ENCODE peak calls at places on chromosomes 13 and 19, in ten cellular contexts. H is foreskin keratinocyte; P is GM04504; B is anterior cingulate cortex; U is stimulated activated CD4-positive, alpha-beta T cell treated with anti-CD3 and anti-CD28 coated beads, Interleukin-1b, Interleukin-23, amount 100 ng/mL, for 1 hour; M is left cardiac atrium; A is foreskin fibroblast; Y is non-pigmented ciliary epithelial cell; K is left lung; G is Peyer's patch. Q is an unnamed sample.

GRCh38 chr13:60759499-60759898 is 362.5 kb downstream of the TDRD3 start:
- DNase-seq in H (peak), P (no peak), B (no peak), U (no peak), M (no peak), A (no peak), Y (peak), K (no peak), G (no peak), Q (no peak)

GRCh38 chr19:35975608-35976214 is 19.3 kb upstream of the SDHAF1 start:
- DNase-seq in H (no peak), P (no peak), B (no peak), U (no peak), M (no peak), A (no peak), Y (no peak), K (no peak), G (no peak), Q (no peak)

GRCh38 chr13:93927431-93927830 is 552.1 kb downstream of the DCT start:
- DNase-seq in H (no peak), P (no peak), B (no peak), U (no peak), M (no peak), A (no peak), Y (no peak), K (no peak), G (no peak), Q (no peak)

GRCh38 chr19:46209051-46209450 is 20.5 kb upstream of the IGFL1 start:
- DNase-seq in H (no peak), P (no peak), B (no peak), U (no peak), M (no peak), A (no peak), Y (no peak), K (no peak), G (no peak), Q (no peak)

GRCh38 chr13:99656092-99656745 is 154.9 kb downstream of the TM9SF2 start:
- DNase-seq in H (peak), P (no peak), B (peak), U (peak), M (peak), A (peak), Y (no peak), K (no peak), G (peak), Q (peak)

GRCh38 chr19:13172335-13173128 is 22.3 kb downstream of the IER2 start:
- DNase-seq in H (peak), P (peak), B (no peak), U (no peak), M (peak), A (peak), Y (no peak), K (peak), G (peak), Q (no peak)

GRCh38 chr13:110471156-110471832 is 90.2 kb downstream of the RAB20 start:
- DNase-seq in H (no peak), P (no peak), B (no peak), U (no peak), M (no peak), A (no peak), Y (no peak), K (no peak), G (peak), Q (peak)

GRCh38 chr13:22506286-22506685 is 674.5 kb upstream of the SGCG start:
- DNase-seq in H (no peak), P (no peak), B (no peak), U (no peak), M (no peak), A (no peak), Y (no peak), K (no peak), G (no peak), Q (no peak)

GRCh38 chr19:54707932-54708331 is 16.3 kb upstream of the KIR3DL3 start:
- DNase-seq in H (no peak), P (no peak), B (no peak), U (no peak), M (no peak), A (no peak), Y (no peak), K (no peak), G (peak), Q (no peak)

GRCh38 chr13:98141938-98142426 is 912 bp upstream of the FARP1 start:
- DNase-seq in H (no peak), P (no peak), B (no peak), U (no peak), M (peak), A (no peak), Y (no peak), K (no peak), G (no peak), Q (no peak)

GRCh38 chr13:29411493-29411892 is 184.0 kb downstream of the SLC7A1 start:
- DNase-seq in H (no peak), P (peak), B (no peak), U (no peak), M (no peak), A (peak), Y (no peak), K (no peak), G (no peak), Q (no peak)

GRCh38 chr13:90750957-90751356 is 596.5 kb upstream of the MIR17HG start:
- DNase-seq in H (no peak), P (no peak), B (no peak), U (no peak), M (no peak), A (no peak), Y (no peak), K (no peak), G (no peak), Q (no peak)

GRCh38 chr19:50703915-50704548 is 15.6 kb downstream of the SHANK1 start:
- DNase-seq in H (no peak), P (no peak), B (no peak), U (no peak), M (no peak), A (no peak), Y (no peak), K (no peak), G (no peak), Q (no peak)

GRCh38 chr13:111116830-111117229 is 1.7 kb downstream of the ARHGEF7 start:
- DNase-seq in H (no peak), P (no peak), B (no peak), U (no peak), M (no peak), A (peak), Y (no peak), K (no peak), G (no peak), Q (no peak)

GRCh38 chr13:108495686-108496363 is 133.6 kb upstream of the MYO16 start:
- DNase-seq in H (peak), P (no peak), B (no peak), U (no peak), M (no peak), A (no peak), Y (no peak), K (peak), G (no peak), Q (no peak)

GRCh38 chr13:37652596-37652995 is 54.0 kb upstream of the POSTN start:
- DNase-seq in H (peak), P (no peak), B (no peak), U (no peak), M (no peak), A (peak), Y (no peak), K (no peak), G (no peak), Q (no peak)

GRCh38 chr19:12801466-12802266 is at the start of the genes PRDX2 and THSD8:
- DNase-seq in H (peak), P (no peak), B (peak), U (no peak), M (peak), A (peak), Y (no peak), K (peak), G (peak), Q (peak)

GRCh38 chr19:1626417-1627010 is 21.3 kb upstream of the UQCR11 start:
- DNase-seq in H (no peak), P (no peak), B (no peak), U (no peak), M (no peak), A (no peak), Y (no peak), K (peak), G (no peak), Q (no peak)

GRCh38 chr13:114090476-114090875 is 41.9 kb downstream of the RASA3 start:
- DNase-seq in H (no peak), P (no peak), B (no peak), U (no peak), M (peak), A (no peak), Y (no peak), K (no peak), G (peak), Q (no peak)

GRCh38 chr13:90792335-90792734 is 555.2 kb upstream of the MIR17HG start:
- DNase-seq in H (peak), P (no peak), B (no peak), U (no peak), M (no peak), A (no peak), Y (no peak), K (no peak), G (no peak), Q (no peak)

GRCh38 chr19:39828015-39828633 is 5.8 kb downstream of the DYRK1B start:
- DNase-seq in H (no peak), P (no peak), B (no peak), U (no peak), M (no peak), A (no peak), Y (no peak), K (no peak), G (peak), Q (no peak)

GRCh38 chr13:107035778-107036177 is 467.8 kb upstream of the ARGLU1 start:
- DNase-seq in H (no peak), P (peak), B (no peak), U (no peak), M (no peak), A (no peak), Y (peak), K (no peak), G (no peak), Q (no peak)

GRCh38 chr19:6443986-6444385 is 10.4 kb upstream of the SLC25A41 start:
- DNase-seq in H (no peak), P (no peak), B (no peak), U (no peak), M (no peak), A (no peak), Y (no peak), K (no peak), G (no peak), Q (no peak)

GRCh38 chr19:18908917-18909619 is 10.1 kb downstream of the COPE start:
- DNase-seq in H (no peak), P (no peak), B (peak), U (no peak), M (no peak), A (no peak), Y (no peak), K (no peak), G (no peak), Q (no peak)

GRCh38 chr13:31204592-31204991 is 4.8 kb downstream of the B3GLCT start:
- DNase-seq in H (peak), P (peak), B (no peak), U (no peak), M (no peak), A (peak), Y (peak), K (no peak), G (no peak), Q (no peak)

GRCh38 chr13:73059460-73060250 is 850 bp downstream of the KLF5 start:
- DNase-seq in H (peak), P (no peak), B (no peak), U (peak), M (peak), A (peak), Y (no peak), K (peak), G (peak), Q (no peak)

GRCh38 chr19:32268381-32268780 is 77.0 kb upstream of the ZNF507 start:
- DNase-seq in H (no peak), P (no peak), B (no peak), U (no peak), M (no peak), A (no peak), Y (no peak), K (no peak), G (no peak), Q (no peak)

GRCh38 chr19:46748325-46749109 is 2.3 kb upstream of the STRN4 start:
- DNase-seq in H (no peak), P (no peak), B (peak), U (peak), M (peak), A (peak), Y (no peak), K (peak), G (peak), Q (peak)

GRCh38 chr13:72839831-72840426 is 58.0 kb downstream of the PIBF1 start:
- DNase-seq in H (peak), P (peak), B (no peak), U (no peak), M (peak), A (peak), Y (no peak), K (no peak), G (peak), Q (no peak)

GRCh38 chr19:41894350-41894749 is 11.4 kb downstream of the ARHGEF1 start:
- DNase-seq in H (no peak), P (no peak), B (no peak), U (no peak), M (no peak), A (no peak), Y (no peak), K (peak), G (no peak), Q (no peak)

GRCh38 chr13:60062502-60062901 is 101.2 kb downstream of the DIAPH3 start:
- DNase-seq in H (no peak), P (no peak), B (no peak), U (no peak), M (no peak), A (no peak), Y (no peak), K (no peak), G (no peak), Q (no peak)

GRCh38 chr13:100506600-100507422 is 81.8 kb downstream of the GGACT start:
- DNase-seq in H (no peak), P (no peak), B (no peak), U (no peak), M (no peak), A (no peak), Y (no peak), K (no peak), G (no peak), Q (no peak)

GRCh38 chr13:106835477-106835876 is 267.5 kb upstream of the ARGLU1 start:
- DNase-seq in H (no peak), P (no peak), B (no peak), U (no peak), M (no peak), A (no peak), Y (no peak), K (no peak), G (no peak), Q (no peak)

GRCh38 chr13:30027569-30028455 is 177.4 kb upstream of the UBL3 start:
- DNase-seq in H (no peak), P (no peak), B (no peak), U (no peak), M (no peak), A (peak), Y (no peak), K (no peak), G (no peak), Q (peak)

Q was measured in AML-193.